ENCODE peak calls at places on chromosomes 1 and 21, in ten cellular contexts. One of them, this sample, is unnamed.

GRCh38 chr1:32733573-32734321 is 31.2 kb upstream of the SYNC start:
- DNase-seq in EH: no peak
- DNase-seq in activated CD8-positive, alpha-beta memory T cell treated with anti-CD3 and anti-CD28 coated beads for 48 hours: no peak
- DNase-seq in GDM1: no peak
- DNase-seq in stimulated activated CD4-positive, alpha-beta T cell treated with anti-CD3 and anti-CD28 coated beads, Interleukin-1b, Interleukin-23, amount 100 ng/mL, for 48 hours: no peak
- DNase-seq in HuH-7.5: no peak
- DNase-seq in hepatic stellate cell: no peak
- DNase-seq in upper lobe of right lung: no peak
- DNase-seq in iPS-NIHi11: peak
- DNase-seq in epithelial cell of esophagus: no peak
- DNase-seq in this sample: peak

GRCh38 chr1:116277840-116278540 is 95.1 kb upstream of the ATP1A1 start:
- DNase-seq in stimulated activated CD4-positive, alpha-beta T cell treated with anti-CD3 and anti-CD28 coated beads, Interleukin-1b, Interleukin-23, amount 100 ng/mL, for 48 hours: no peak
- DNase-seq in HuH-7.5: no peak
- DNase-seq in epithelial cell of esophagus: no peak
- DNase-seq in iPS-NIHi11: no peak
- DNase-seq in activated CD8-positive, alpha-beta memory T cell treated with anti-CD3 and anti-CD28 coated beads for 48 hours: no peak
- DNase-seq in hepatic stellate cell: no peak
- DNase-seq in upper lobe of right lung: no peak
- DNase-seq in GDM1: no peak
- DNase-seq in EH: no peak
- DNase-seq in this sample: no peak

GRCh38 chr1:204560590-204560989 is 44.4 kb downstream of the MDM4 start:
- DNase-seq in GDM1: no peak
- DNase-seq in stimulated activated CD4-positive, alpha-beta T cell treated with anti-CD3 and anti-CD28 coated beads, Interleukin-1b, Interleukin-23, amount 100 ng/mL, for 48 hours: no peak
- DNase-seq in upper lobe of right lung: no peak
- DNase-seq in hepatic stellate cell: peak
- DNase-seq in EH: peak
- DNase-seq in HuH-7.5: peak
- DNase-seq in iPS-NIHi11: no peak
- DNase-seq in epithelial cell of esophagus: peak
- DNase-seq in activated CD8-positive, alpha-beta memory T cell treated with anti-CD3 and anti-CD28 coated beads for 48 hours: no peak
- DNase-seq in this sample: no peak

GRCh38 chr1:240732390-240732789 is 120.4 kb upstream of the GREM2 start:
- DNase-seq in epithelial cell of esophagus: peak
- DNase-seq in activated CD8-positive, alpha-beta memory T cell treated with anti-CD3 and anti-CD28 coated beads for 48 hours: no peak
- DNase-seq in hepatic stellate cell: peak
- DNase-seq in upper lobe of right lung: no peak
- DNase-seq in stimulated activated CD4-positive, alpha-beta T cell treated with anti-CD3 and anti-CD28 coated beads, Interleukin-1b, Interleukin-23, amount 100 ng/mL, for 48 hours: no peak
- DNase-seq in GDM1: peak
- DNase-seq in EH: peak
- DNase-seq in iPS-NIHi11: peak
- DNase-seq in HuH-7.5: peak
- DNase-seq in this sample: no peak

GRCh38 chr21:44323591-44323990 is 15.6 kb downstream of the CFAP410 start:
- DNase-seq in iPS-NIHi11: no peak
- DNase-seq in activated CD8-positive, alpha-beta memory T cell treated with anti-CD3 and anti-CD28 coated beads for 48 hours: no peak
- DNase-seq in epithelial cell of esophagus: no peak
- DNase-seq in EH: no peak
- DNase-seq in HuH-7.5: no peak
- DNase-seq in GDM1: no peak
- DNase-seq in hepatic stellate cell: no peak
- DNase-seq in upper lobe of right lung: no peak
- DNase-seq in stimulated activated CD4-positive, alpha-beta T cell treated with anti-CD3 and anti-CD28 coated beads, Interleukin-1b, Interleukin-23, amount 100 ng/mL, for 48 hours: no peak
- DNase-seq in this sample: no peak

GRCh38 chr1:32928285-32928684 is 27.1 kb upstream of the TMEM54 start:
- DNase-seq in epithelial cell of esophagus: no peak
- DNase-seq in EH: no peak
- DNase-seq in iPS-NIHi11: no peak
- DNase-seq in upper lobe of right lung: no peak
- DNase-seq in hepatic stellate cell: no peak
- DNase-seq in stimulated activated CD4-positive, alpha-beta T cell treated with anti-CD3 and anti-CD28 coated beads, Interleukin-1b, Interleukin-23, amount 100 ng/mL, for 48 hours: no peak
- DNase-seq in HuH-7.5: no peak
- DNase-seq in GDM1: no peak
- DNase-seq in activated CD8-positive, alpha-beta memory T cell treated with anti-CD3 and anti-CD28 coated beads for 48 hours: no peak
- DNase-seq in this sample: no peak

GRCh38 chr1:65197636-65198035 is 49.6 kb downstream of the AK4 start:
- DNase-seq in hepatic stellate cell: no peak
- DNase-seq in GDM1: no peak
- DNase-seq in activated CD8-positive, alpha-beta memory T cell treated with anti-CD3 and anti-CD28 coated beads for 48 hours: no peak
- DNase-seq in HuH-7.5: no peak
- DNase-seq in EH: no peak
- DNase-seq in iPS-NIHi11: no peak
- DNase-seq in stimulated activated CD4-positive, alpha-beta T cell treated with anti-CD3 and anti-CD28 coated beads, Interleukin-1b, Interleukin-23, amount 100 ng/mL, for 48 hours: no peak
- DNase-seq in upper lobe of right lung: no peak
- DNase-seq in epithelial cell of esophagus: no peak
- DNase-seq in this sample: no peak

GRCh38 chr1:166489670-166490436 is 323.1 kb upstream of the FAM78B start:
- DNase-seq in activated CD8-positive, alpha-beta memory T cell treated with anti-CD3 and anti-CD28 coated beads for 48 hours: peak
- DNase-seq in iPS-NIHi11: no peak
- DNase-seq in stimulated activated CD4-positive, alpha-beta T cell treated with anti-CD3 and anti-CD28 coated beads, Interleukin-1b, Interleukin-23, amount 100 ng/mL, for 48 hours: peak
- DNase-seq in GDM1: peak
- DNase-seq in hepatic stellate cell: no peak
- DNase-seq in EH: peak
- DNase-seq in epithelial cell of esophagus: peak
- DNase-seq in HuH-7.5: no peak
- DNase-seq in upper lobe of right lung: peak
- DNase-seq in this sample: no peak

GRCh38 chr1:73998348-73998959 is 199.5 kb downstream of the LRRIQ3 start:
- DNase-seq in HuH-7.5: no peak
- DNase-seq in iPS-NIHi11: peak
- DNase-seq in EH: peak
- DNase-seq in epithelial cell of esophagus: peak
- DNase-seq in GDM1: no peak
- DNase-seq in activated CD8-positive, alpha-beta memory T cell treated with anti-CD3 and anti-CD28 coated beads for 48 hours: no peak
- DNase-seq in stimulated activated CD4-positive, alpha-beta T cell treated with anti-CD3 and anti-CD28 coated beads, Interleukin-1b, Interleukin-23, amount 100 ng/mL, for 48 hours: no peak
- DNase-seq in upper lobe of right lung: no peak
- DNase-seq in hepatic stellate cell: peak
- DNase-seq in this sample: no peak

GRCh38 chr1:47442202-47442601 is 4.4 kb downstream of the FOXD2 start:
- DNase-seq in upper lobe of right lung: no peak
- DNase-seq in GDM1: no peak
- DNase-seq in hepatic stellate cell: no peak
- DNase-seq in stimulated activated CD4-positive, alpha-beta T cell treated with anti-CD3 and anti-CD28 coated beads, Interleukin-1b, Interleukin-23, amount 100 ng/mL, for 48 hours: no peak
- DNase-seq in HuH-7.5: no peak
- DNase-seq in activated CD8-positive, alpha-beta memory T cell treated with anti-CD3 and anti-CD28 coated beads for 48 hours: no peak
- DNase-seq in EH: no peak
- DNase-seq in epithelial cell of esophagus: no peak
- DNase-seq in iPS-NIHi11: no peak
- DNase-seq in this sample: no peak

GRCh38 chr1:74247881-74248528 is 12.8 kb downstream of the TNNI3K start:
- DNase-seq in EH: no peak
- DNase-seq in HuH-7.5: no peak
- DNase-seq in epithelial cell of esophagus: no peak
- DNase-seq in activated CD8-positive, alpha-beta memory T cell treated with anti-CD3 and anti-CD28 coated beads for 48 hours: no peak
- DNase-seq in stimulated activated CD4-positive, alpha-beta T cell treated with anti-CD3 and anti-CD28 coated beads, Interleukin-1b, Interleukin-23, amount 100 ng/mL, for 48 hours: no peak
- DNase-seq in upper lobe of right lung: no peak
- DNase-seq in hepatic stellate cell: no peak
- DNase-seq in GDM1: no peak
- DNase-seq in iPS-NIHi11: no peak
- DNase-seq in this sample: no peak

GRCh38 chr21:31221051-31221450 is 123.0 kb downstream of the TIAM1 start:
- DNase-seq in hepatic stellate cell: no peak
- DNase-seq in iPS-NIHi11: no peak
- DNase-seq in activated CD8-positive, alpha-beta memory T cell treated with anti-CD3 and anti-CD28 coated beads for 48 hours: no peak
- DNase-seq in GDM1: no peak
- DNase-seq in EH: no peak
- DNase-seq in HuH-7.5: no peak
- DNase-seq in epithelial cell of esophagus: no peak
- DNase-seq in upper lobe of right lung: no peak
- DNase-seq in stimulated activated CD4-positive, alpha-beta T cell treated with anti-CD3 and anti-CD28 coated beads, Interleukin-1b, Interleukin-23, amount 100 ng/mL, for 48 hours: no peak
- DNase-seq in this sample: no peak

GRCh38 chr1:6414881-6415280 is 4.8 kb downstream of the HES2 start:
- DNase-seq in stimulated activated CD4-positive, alpha-beta T cell treated with anti-CD3 and anti-CD28 coated beads, Interleukin-1b, Interleukin-23, amount 100 ng/mL, for 48 hours: no peak
- DNase-seq in epithelial cell of esophagus: peak
- DNase-seq in GDM1: no peak
- DNase-seq in HuH-7.5: no peak
- DNase-seq in EH: no peak
- DNase-seq in activated CD8-positive, alpha-beta memory T cell treated with anti-CD3 and anti-CD28 coated beads for 48 hours: no peak
- DNase-seq in iPS-NIHi11: no peak
- DNase-seq in hepatic stellate cell: no peak
- DNase-seq in upper lobe of right lung: no peak
- DNase-seq in this sample: no peak

GRCh38 chr1:168236836-168237611 is 11.2 kb downstream of the SFT2D2 start:
- DNase-seq in stimulated activated CD4-positive, alpha-beta T cell treated with anti-CD3 and anti-CD28 coated beads, Interleukin-1b, Interleukin-23, amount 100 ng/mL, for 48 hours: peak
- DNase-seq in GDM1: no peak
- DNase-seq in epithelial cell of esophagus: no peak
- DNase-seq in activated CD8-positive, alpha-beta memory T cell treated with anti-CD3 and anti-CD28 coated beads for 48 hours: no peak
- DNase-seq in HuH-7.5: no peak
- DNase-seq in EH: no peak
- DNase-seq in iPS-NIHi11: no peak
- DNase-seq in upper lobe of right lung: no peak
- DNase-seq in hepatic stellate cell: no peak
- DNase-seq in this sample: no peak

GRCh38 chr1:68173283-68174172 is 58.8 kb downstream of the WLS start:
- DNase-seq in epithelial cell of esophagus: peak
- DNase-seq in upper lobe of right lung: no peak
- DNase-seq in hepatic stellate cell: no peak
- DNase-seq in EH: no peak
- DNase-seq in activated CD8-positive, alpha-beta memory T cell treated with anti-CD3 and anti-CD28 coated beads for 48 hours: no peak
- DNase-seq in HuH-7.5: no peak
- DNase-seq in iPS-NIHi11: no peak
- DNase-seq in GDM1: no peak
- DNase-seq in stimulated activated CD4-positive, alpha-beta T cell treated with anti-CD3 and anti-CD28 coated beads, Interleukin-1b, Interleukin-23, amount 100 ng/mL, for 48 hours: no peak
- DNase-seq in this sample: no peak

GRCh38 chr1:18535391-18536210 is 54.9 kb downstream of the KLHDC7A start:
- DNase-seq in activated CD8-positive, alpha-beta memory T cell treated with anti-CD3 and anti-CD28 coated beads for 48 hours: no peak
- DNase-seq in HuH-7.5: no peak
- DNase-seq in upper lobe of right lung: peak
- DNase-seq in stimulated activated CD4-positive, alpha-beta T cell treated with anti-CD3 and anti-CD28 coated beads, Interleukin-1b, Interleukin-23, amount 100 ng/mL, for 48 hours: no peak
- DNase-seq in hepatic stellate cell: no peak
- DNase-seq in EH: no peak
- DNase-seq in GDM1: no peak
- DNase-seq in iPS-NIHi11: no peak
- DNase-seq in epithelial cell of esophagus: no peak
- DNase-seq in this sample: no peak

GRCh38 chr1:216705686-216706085 is 17.5 kb downstream of the ESRRG start:
- DNase-seq in activated CD8-positive, alpha-beta memory T cell treated with anti-CD3 and anti-CD28 coated beads for 48 hours: no peak
- DNase-seq in upper lobe of right lung: no peak
- DNase-seq in EH: no peak
- DNase-seq in hepatic stellate cell: no peak
- DNase-seq in HuH-7.5: no peak
- DNase-seq in GDM1: no peak
- DNase-seq in epithelial cell of esophagus: peak
- DNase-seq in iPS-NIHi11: no peak
- DNase-seq in stimulated activated CD4-positive, alpha-beta T cell treated with anti-CD3 and anti-CD28 coated beads, Interleukin-1b, Interleukin-23, amount 100 ng/mL, for 48 hours: no peak
- DNase-seq in this sample: no peak

GRCh38 chr21:44427241-44428120 is 27.8 kb upstream of the LRRC3 start:
- DNase-seq in epithelial cell of esophagus: no peak
- DNase-seq in activated CD8-positive, alpha-beta memory T cell treated with anti-CD3 and anti-CD28 coated beads for 48 hours: no peak
- DNase-seq in upper lobe of right lung: peak
- DNase-seq in GDM1: no peak
- DNase-seq in HuH-7.5: no peak
- DNase-seq in stimulated activated CD4-positive, alpha-beta T cell treated with anti-CD3 and anti-CD28 coated beads, Interleukin-1b, Interleukin-23, amount 100 ng/mL, for 48 hours: no peak
- DNase-seq in EH: no peak
- DNase-seq in iPS-NIHi11: peak
- DNase-seq in hepatic stellate cell: no peak
- DNase-seq in this sample: no peak

GRCh38 chr1:24289937-24290595 is 29.1 kb upstream of the GRHL3 start:
- DNase-seq in GDM1: no peak
- DNase-seq in HuH-7.5: no peak
- DNase-seq in iPS-NIHi11: no peak
- DNase-seq in upper lobe of right lung: peak
- DNase-seq in hepatic stellate cell: peak
- DNase-seq in stimulated activated CD4-positive, alpha-beta T cell treated with anti-CD3 and anti-CD28 coated beads, Interleukin-1b, Interleukin-23, amount 100 ng/mL, for 48 hours: no peak
- DNase-seq in EH: peak
- DNase-seq in epithelial cell of esophagus: peak
- DNase-seq in activated CD8-positive, alpha-beta memory T cell treated with anti-CD3 and anti-CD28 coated beads for 48 hours: no peak
- DNase-seq in this sample: no peak

GRCh38 chr21:41562101-41563000 is 54.4 kb upstream of the TMPRSS2 start:
- DNase-seq in GDM1: no peak
- DNase-seq in hepatic stellate cell: no peak
- DNase-seq in iPS-NIHi11: no peak
- DNase-seq in epithelial cell of esophagus: no peak
- DNase-seq in HuH-7.5: no peak
- DNase-seq in stimulated activated CD4-positive, alpha-beta T cell treated with anti-CD3 and anti-CD28 coated beads, Interleukin-1b, Interleukin-23, amount 100 ng/mL, for 48 hours: no peak
- DNase-seq in upper lobe of right lung: peak
- DNase-seq in EH: peak
- DNase-seq in activated CD8-positive, alpha-beta memory T cell treated with anti-CD3 and anti-CD28 coated beads for 48 hours: no peak
- DNase-seq in this sample: no peak

GRCh38 chr1:84847253-84848247 is 45.5 kb downstream of the LPAR3 start:
- DNase-seq in activated CD8-positive, alpha-beta memory T cell treated with anti-CD3 and anti-CD28 coated beads for 48 hours: no peak
- DNase-seq in epithelial cell of esophagus: peak
- DNase-seq in stimulated activated CD4-positive, alpha-beta T cell treated with anti-CD3 and anti-CD28 coated beads, Interleukin-1b, Interleukin-23, amount 100 ng/mL, for 48 hours: peak
- DNase-seq in HuH-7.5: no peak
- DNase-seq in iPS-NIHi11: peak
- DNase-seq in EH: peak
- DNase-seq in hepatic stellate cell: peak
- DNase-seq in GDM1: peak
- DNase-seq in upper lobe of right lung: peak
- DNase-seq in this sample: no peak

GRCh38 chr1:33295450-33296081 is 25.3 kb downstream of the A3GALT2 start:
- DNase-seq in hepatic stellate cell: peak
- DNase-seq in stimulated activated CD4-positive, alpha-beta T cell treated with anti-CD3 and anti-CD28 coated beads, Interleukin-1b, Interleukin-23, amount 100 ng/mL, for 48 hours: peak
- DNase-seq in epithelial cell of esophagus: peak
- DNase-seq in GDM1: peak
- DNase-seq in activated CD8-positive, alpha-beta memory T cell treated with anti-CD3 and anti-CD28 coated beads for 48 hours: peak
- DNase-seq in iPS-NIHi11: peak
- DNase-seq in EH: peak
- DNase-seq in upper lobe of right lung: peak
- DNase-seq in HuH-7.5: peak
- DNase-seq in this sample: peak

GRCh38 chr21:16076465-16076864 is 346.7 kb downstream of the USP25 start:
- DNase-seq in iPS-NIHi11: no peak
- DNase-seq in activated CD8-positive, alpha-beta memory T cell treated with anti-CD3 and anti-CD28 coated beads for 48 hours: no peak
- DNase-seq in upper lobe of right lung: no peak
- DNase-seq in EH: no peak
- DNase-seq in HuH-7.5: no peak
- DNase-seq in stimulated activated CD4-positive, alpha-beta T cell treated with anti-CD3 and anti-CD28 coated beads, Interleukin-1b, Interleukin-23, amount 100 ng/mL, for 48 hours: no peak
- DNase-seq in GDM1: no peak
- DNase-seq in epithelial cell of esophagus: no peak
- DNase-seq in hepatic stellate cell: no peak
- DNase-seq in this sample: no peak

GRCh38 chr1:173048629-173049326 is 2.0 kb downstream of the TNFSF18 start:
- DNase-seq in activated CD8-positive, alpha-beta memory T cell treated with anti-CD3 and anti-CD28 coated beads for 48 hours: no peak
- DNase-seq in HuH-7.5: no peak
- DNase-seq in upper lobe of right lung: no peak
- DNase-seq in EH: peak
- DNase-seq in iPS-NIHi11: no peak
- DNase-seq in epithelial cell of esophagus: peak
- DNase-seq in GDM1: no peak
- DNase-seq in hepatic stellate cell: no peak
- DNase-seq in stimulated activated CD4-positive, alpha-beta T cell treated with anti-CD3 and anti-CD28 coated beads, Interleukin-1b, Interleukin-23, amount 100 ng/mL, for 48 hours: no peak
- DNase-seq in this sample: no peak

GRCh38 chr1:27011058-27011764 is 1.4 kb downstream of the TENT5B start:
- DNase-seq in hepatic stellate cell: peak
- DNase-seq in iPS-NIHi11: peak
- DNase-seq in stimulated activated CD4-positive, alpha-beta T cell treated with anti-CD3 and anti-CD28 coated beads, Interleukin-1b, Interleukin-23, amount 100 ng/mL, for 48 hours: no peak
- DNase-seq in HuH-7.5: no peak
- DNase-seq in activated CD8-positive, alpha-beta memory T cell treated with anti-CD3 and anti-CD28 coated beads for 48 hours: no peak
- DNase-seq in upper lobe of right lung: peak
- DNase-seq in EH: peak
- DNase-seq in epithelial cell of esophagus: peak
- DNase-seq in GDM1: no peak
- DNase-seq in this sample: no peak

GRCh38 chr1:201019321-201019977 is 4.1 kb downstream of the KIF21B start:
- DNase-seq in upper lobe of right lung: peak
- DNase-seq in stimulated activated CD4-positive, alpha-beta T cell treated with anti-CD3 and anti-CD28 coated beads, Interleukin-1b, Interleukin-23, amount 100 ng/mL, for 48 hours: peak
- DNase-seq in EH: peak
- DNase-seq in epithelial cell of esophagus: peak
- DNase-seq in iPS-NIHi11: no peak
- DNase-seq in activated CD8-positive, alpha-beta memory T cell treated with anti-CD3 and anti-CD28 coated beads for 48 hours: peak
- DNase-seq in GDM1: peak
- DNase-seq in HuH-7.5: peak
- DNase-seq in hepatic stellate cell: peak
- DNase-seq in this sample: no peak

GRCh38 chr1:171664976-171665375 is 12.5 kb upstream of the MYOC start:
- DNase-seq in activated CD8-positive, alpha-beta memory T cell treated with anti-CD3 and anti-CD28 coated beads for 48 hours: no peak
- DNase-seq in upper lobe of right lung: no peak
- DNase-seq in EH: peak
- DNase-seq in stimulated activated CD4-positive, alpha-beta T cell treated with anti-CD3 and anti-CD28 coated beads, Interleukin-1b, Interleukin-23, amount 100 ng/mL, for 48 hours: no peak
- DNase-seq in epithelial cell of esophagus: peak
- DNase-seq in iPS-NIHi11: no peak
- DNase-seq in GDM1: no peak
- DNase-seq in hepatic stellate cell: no peak
- DNase-seq in HuH-7.5: no peak
- DNase-seq in this sample: no peak

GRCh38 chr1:59433440-59433813 is 136.5 kb downstream of the FGGY start:
- DNase-seq in EH: peak
- DNase-seq in epithelial cell of esophagus: no peak
- DNase-seq in activated CD8-positive, alpha-beta memory T cell treated with anti-CD3 and anti-CD28 coated beads for 48 hours: no peak
- DNase-seq in GDM1: no peak
- DNase-seq in upper lobe of right lung: no peak
- DNase-seq in stimulated activated CD4-positive, alpha-beta T cell treated with anti-CD3 and anti-CD28 coated beads, Interleukin-1b, Interleukin-23, amount 100 ng/mL, for 48 hours: no peak
- DNase-seq in HuH-7.5: no peak
- DNase-seq in iPS-NIHi11: no peak
- DNase-seq in hepatic stellate cell: no peak
- DNase-seq in this sample: no peak

This sample was measured in neural crest cell.